ENCODE peak calls at places on chromosomes 6 and 20, in seven cellular contexts. One of them, this sample, is unnamed. For H3K4me1, the result is how much of the 10 kb centered on the place peaks cover.

GRCh38 chr20:53872561-53873248 is 197.7 kb downstream of the BCAS1 start:
- DNase-seq in IMR-90: peak
- DNase-seq in thoracic aorta: no peak
- DNase-seq in PC-9: no peak
- DNase-seq in A673: peak
- DNase-seq in CD4-positive, alpha-beta memory T cell: peak
- DNase-seq in psoas muscle: no peak
- DNase-seq in this sample: no peak

GRCh38 chr6:18293192-18293904 is 29.0 kb upstream of the DEK start:
- DNase-seq in IMR-90: peak
- DNase-seq in psoas muscle: no peak
- DNase-seq in PC-9: peak
- DNase-seq in A673: no peak
- DNase-seq in thoracic aorta: no peak
- DNase-seq in CD4-positive, alpha-beta memory T cell: no peak
- DNase-seq in this sample: no peak

GRCh38 chr6:143536461-143536865 is 24.9 kb upstream of the FUCA2 start:
- DNase-seq in CD4-positive, alpha-beta memory T cell: peak
- DNase-seq in A673: peak
- DNase-seq in PC-9: no peak
- DNase-seq in psoas muscle: peak
- DNase-seq in thoracic aorta: no peak
- DNase-seq in IMR-90: peak
- DNase-seq in this sample: no peak

GRCh38 chr6:81969814-81970213 is 217.3 kb upstream of the TENT5A start:
- DNase-seq in PC-9: no peak
- DNase-seq in IMR-90: no peak
- DNase-seq in CD4-positive, alpha-beta memory T cell: no peak
- DNase-seq in A673: no peak
- DNase-seq in psoas muscle: no peak
- DNase-seq in thoracic aorta: no peak
- DNase-seq in this sample: no peak

GRCh38 chr6:26473758-26474438 is 16.1 kb downstream of the BTN2A1 start:
- DNase-seq in PC-9: peak
- DNase-seq in CD4-positive, alpha-beta memory T cell: peak
- DNase-seq in psoas muscle: peak
- DNase-seq in IMR-90: peak
- DNase-seq in thoracic aorta: peak
- DNase-seq in A673: peak
- DNase-seq in this sample: peak

GRCh38 chr20:38460040-38460623 is 12.5 kb upstream of the RALGAPB start:
- DNase-seq in A673: peak
- DNase-seq in CD4-positive, alpha-beta memory T cell: no peak
- DNase-seq in PC-9: peak
- DNase-seq in thoracic aorta: no peak
- DNase-seq in psoas muscle: no peak
- DNase-seq in IMR-90: peak
- DNase-seq in this sample: no peak

GRCh38 chr20:57280221-57280620 is 13.8 kb upstream of the BMP7 start:
- DNase-seq in A673: no peak
- DNase-seq in thoracic aorta: no peak
- DNase-seq in IMR-90: no peak
- DNase-seq in PC-9: no peak
- DNase-seq in psoas muscle: no peak
- DNase-seq in CD4-positive, alpha-beta memory T cell: no peak
- DNase-seq in this sample: no peak

GRCh38 chr6:14876778-14877613 is 368.9 kb upstream of the JARID2 start:
- DNase-seq in A673: peak
- DNase-seq in psoas muscle: no peak
- DNase-seq in PC-9: peak
- DNase-seq in IMR-90: peak
- DNase-seq in CD4-positive, alpha-beta memory T cell: peak
- DNase-seq in thoracic aorta: no peak
- DNase-seq in this sample: no peak

GRCh38 chr20:63930971-63931553 is 25.2 kb downstream of the UCKL1 start:
- DNase-seq in CD4-positive, alpha-beta memory T cell: no peak
- DNase-seq in psoas muscle: no peak
- DNase-seq in PC-9: no peak
- DNase-seq in thoracic aorta: no peak
- DNase-seq in A673: no peak
- DNase-seq in IMR-90: no peak
- DNase-seq in this sample: no peak

GRCh38 chr6:73610444-73611275 is 43.1 kb downstream of the SLC17A5 start:
- DNase-seq in thoracic aorta: no peak
- DNase-seq in A673: peak
- DNase-seq in psoas muscle: no peak
- DNase-seq in IMR-90: peak
- DNase-seq in PC-9: no peak
- DNase-seq in CD4-positive, alpha-beta memory T cell: no peak
- DNase-seq in this sample: peak

GRCh38 chr6:2848851-2849250 is 7.2 kb upstream of the SERPINB1 start:
- DNase-seq in psoas muscle: no peak
- DNase-seq in CD4-positive, alpha-beta memory T cell: peak
- DNase-seq in PC-9: no peak
- DNase-seq in A673: no peak
- DNase-seq in IMR-90: no peak
- DNase-seq in thoracic aorta: no peak
- DNase-seq in this sample: no peak

GRCh38 chr20:16346956-16347355 is 226.3 kb downstream of the KIF16B start:
- DNase-seq in psoas muscle: no peak
- DNase-seq in A673: no peak
- DNase-seq in thoracic aorta: no peak
- DNase-seq in CD4-positive, alpha-beta memory T cell: no peak
- DNase-seq in IMR-90: no peak
- DNase-seq in PC-9: no peak
- DNase-seq in this sample: no peak

GRCh38 chr6:130969807-130970491 is 93.1 kb downstream of the EPB41L2 start:
- DNase-seq in A673: no peak
- DNase-seq in IMR-90: peak
- DNase-seq in thoracic aorta: no peak
- DNase-seq in psoas muscle: no peak
- DNase-seq in CD4-positive, alpha-beta memory T cell: no peak
- DNase-seq in PC-9: no peak
- DNase-seq in this sample: no peak

GRCh38 chr6:86963352-86963751 is 26.0 kb downstream of the HTR1E start:
- DNase-seq in CD4-positive, alpha-beta memory T cell: no peak
- DNase-seq in thoracic aorta: no peak
- DNase-seq in psoas muscle: no peak
- DNase-seq in A673: no peak
- DNase-seq in IMR-90: peak
- DNase-seq in PC-9: no peak
- DNase-seq in this sample: no peak

GRCh38 chr20:54132612-54133433 is 41.0 kb downstream of the CYP24A1 start:
- DNase-seq in CD4-positive, alpha-beta memory T cell: no peak
- DNase-seq in IMR-90: peak
- DNase-seq in PC-9: peak
- DNase-seq in A673: peak
- DNase-seq in thoracic aorta: no peak
- DNase-seq in psoas muscle: no peak
- DNase-seq in this sample: peak

GRCh38 chr6:39791311-39791710 is 865 bp upstream of the DAAM2 start:
- DNase-seq in CD4-positive, alpha-beta memory T cell: no peak
- DNase-seq in A673: peak
- DNase-seq in PC-9: no peak
- DNase-seq in thoracic aorta: no peak
- DNase-seq in IMR-90: no peak
- DNase-seq in psoas muscle: no peak
- DNase-seq in this sample: no peak

GRCh38 chr20:10414982-10415650 is 18.9 kb downstream of the MKKS start:
- DNase-seq in PC-9: peak
- DNase-seq in psoas muscle: no peak
- DNase-seq in A673: no peak
- DNase-seq in CD4-positive, alpha-beta memory T cell: no peak
- DNase-seq in IMR-90: no peak
- DNase-seq in thoracic aorta: no peak
- DNase-seq in this sample: no peak

GRCh38 chr6:22366214-22366613 is 69.4 kb upstream of the PRL start:
- DNase-seq in IMR-90: peak
- DNase-seq in A673: no peak
- DNase-seq in PC-9: no peak
- DNase-seq in thoracic aorta: no peak
- DNase-seq in psoas muscle: no peak
- DNase-seq in CD4-positive, alpha-beta memory T cell: no peak
- DNase-seq in this sample: no peak

GRCh38 chr6:151493495-151494234 is at the start of gene CCDC170:
- DNase-seq in CD4-positive, alpha-beta memory T cell: no peak
- DNase-seq in psoas muscle: peak
- DNase-seq in PC-9: peak
- DNase-seq in thoracic aorta: no peak
- DNase-seq in IMR-90: no peak
- DNase-seq in A673: peak
- DNase-seq in this sample: no peak

GRCh38 chr6:19999319-20000191 is 162.4 kb downstream of the ID4 start:
- DNase-seq in PC-9: no peak
- DNase-seq in psoas muscle: no peak
- DNase-seq in CD4-positive, alpha-beta memory T cell: no peak
- DNase-seq in thoracic aorta: no peak
- DNase-seq in IMR-90: peak
- DNase-seq in A673: peak
- DNase-seq in this sample: no peak

GRCh38 chr20:17756529-17756928 is 56.8 kb downstream of the BANF2 start:
- DNase-seq in A673: no peak
- DNase-seq in psoas muscle: no peak
- DNase-seq in IMR-90: no peak
- DNase-seq in PC-9: no peak
- DNase-seq in thoracic aorta: no peak
- DNase-seq in CD4-positive, alpha-beta memory T cell: no peak
- DNase-seq in this sample: no peak

DNA sequence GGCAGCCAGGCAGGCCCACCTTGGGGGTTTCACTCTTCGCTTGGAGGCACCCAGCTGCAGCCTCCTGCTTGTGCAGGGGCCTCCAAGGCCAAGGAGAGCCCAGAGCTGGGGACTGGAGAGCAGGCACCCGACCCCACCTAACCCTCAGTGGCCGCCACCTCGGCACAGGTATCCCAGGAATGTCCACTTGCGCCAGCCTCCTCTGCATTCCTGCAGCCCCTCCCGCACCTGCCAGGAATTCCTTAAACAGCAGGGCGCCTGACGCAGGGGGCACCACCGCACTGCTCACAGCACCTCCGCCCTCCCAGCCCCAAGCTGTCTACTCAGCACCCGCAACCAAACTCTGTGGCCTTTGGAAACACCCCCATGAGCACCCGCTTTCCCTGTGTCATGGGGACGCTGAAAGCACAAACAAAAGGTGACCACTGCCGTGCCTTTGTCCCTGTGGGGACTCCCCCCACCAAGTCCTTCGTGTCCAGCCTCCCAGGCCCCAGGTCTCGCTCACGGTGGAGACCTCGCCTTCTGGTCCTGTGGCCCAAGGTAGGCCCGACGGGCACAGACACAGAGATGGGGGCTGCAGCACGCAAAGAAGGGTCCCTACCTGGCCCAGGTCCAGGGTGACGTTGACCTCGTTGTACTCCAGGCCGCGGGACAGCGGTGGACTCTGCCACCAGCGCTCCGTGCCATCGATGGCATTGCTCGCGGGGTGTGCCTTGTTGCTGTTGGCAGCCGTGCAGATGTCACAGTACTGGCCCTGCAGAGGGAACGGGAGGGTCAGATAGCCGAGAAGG is 5.1 kb downstream of the LAMA5 start:
- DNase-seq in PC-9: peak
- DNase-seq in thoracic aorta: no peak
- DNase-seq in psoas muscle: peak
- DNase-seq in CD4-positive, alpha-beta memory T cell: peak
- DNase-seq in IMR-90: no peak
- DNase-seq in A673: no peak
- DNase-seq in this sample: no peak
- H3K4me1 ChIP-seq in PC-9: half or more
- H3K4me1 ChIP-seq in thoracic aorta: half or more
- H3K4me1 ChIP-seq in psoas muscle: half or more
- H3K4me1 ChIP-seq in CD4-positive, alpha-beta memory T cell: under half
- H3K4me1 ChIP-seq in IMR-90: under half
- H3K4me1 ChIP-seq in A673: under half
- H3K4me1 ChIP-seq in this sample: half or more

GRCh38 chr20:3808544-3808943 is 11.8 kb upstream of the AP5S1 start:
- DNase-seq in A673: no peak
- DNase-seq in thoracic aorta: no peak
- DNase-seq in CD4-positive, alpha-beta memory T cell: no peak
- DNase-seq in PC-9: no peak
- DNase-seq in IMR-90: no peak
- DNase-seq in psoas muscle: no peak
- DNase-seq in this sample: no peak
- H3K4me1 ChIP-seq in A673: under half
- H3K4me1 ChIP-seq in thoracic aorta: half or more
- H3K4me1 ChIP-seq in CD4-positive, alpha-beta memory T cell: half or more
- H3K4me1 ChIP-seq in PC-9: half or more
- H3K4me1 ChIP-seq in IMR-90: under half
- H3K4me1 ChIP-seq in psoas muscle: half or more
- H3K4me1 ChIP-seq in this sample: half or more

DNA sequence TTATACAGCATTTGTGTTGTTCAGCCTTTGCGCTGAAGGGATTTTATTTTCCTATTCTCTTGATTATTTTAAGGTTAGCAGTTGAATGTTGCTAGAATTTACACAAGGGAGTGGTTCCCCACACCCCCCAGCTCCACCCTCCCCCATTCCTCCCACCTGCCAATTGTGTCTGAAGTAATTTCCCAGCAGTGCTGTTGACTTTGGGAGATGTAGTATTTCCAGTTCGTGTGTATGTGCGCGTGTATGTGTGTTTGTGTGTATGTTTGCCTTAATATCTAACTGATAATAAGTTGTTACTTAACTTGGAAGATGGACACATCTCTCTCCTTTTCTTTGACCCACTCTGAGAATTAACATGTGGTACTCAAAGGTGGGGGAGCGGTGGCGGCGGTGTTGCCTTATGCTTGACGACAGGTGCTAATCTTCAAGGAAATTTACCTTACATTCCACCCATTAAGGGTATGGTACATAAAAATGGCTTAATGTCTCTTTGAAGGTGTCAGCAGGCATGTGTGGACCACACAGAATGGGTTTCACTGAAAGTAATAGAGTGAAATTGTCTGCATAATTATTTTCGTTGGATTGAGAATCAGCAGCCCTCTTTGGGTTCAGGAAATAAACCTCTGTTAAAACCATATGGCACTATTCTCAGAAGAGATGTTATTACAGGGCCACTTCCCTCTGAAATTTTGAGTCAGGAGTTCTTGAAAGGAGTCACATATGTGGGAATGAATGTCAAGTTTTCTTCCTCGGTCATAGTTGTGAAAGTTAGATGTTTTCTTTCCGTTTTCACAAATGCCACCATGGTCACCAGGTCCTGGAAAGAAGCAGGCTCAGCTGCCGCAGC is 95.6 kb upstream of the SUPT3H start:
- DNase-seq in PC-9: no peak
- DNase-seq in IMR-90: no peak
- DNase-seq in A673: no peak
- DNase-seq in psoas muscle: no peak
- DNase-seq in thoracic aorta: no peak
- DNase-seq in CD4-positive, alpha-beta memory T cell: no peak
- DNase-seq in this sample: no peak
- H3K4me1 ChIP-seq in PC-9: under half
- H3K4me1 ChIP-seq in IMR-90: under half
- H3K4me1 ChIP-seq in A673: under half
- H3K4me1 ChIP-seq in psoas muscle: under half
- H3K4me1 ChIP-seq in thoracic aorta: under half
- H3K4me1 ChIP-seq in CD4-positive, alpha-beta memory T cell: under half
- H3K4me1 ChIP-seq in this sample: under half

DNA sequence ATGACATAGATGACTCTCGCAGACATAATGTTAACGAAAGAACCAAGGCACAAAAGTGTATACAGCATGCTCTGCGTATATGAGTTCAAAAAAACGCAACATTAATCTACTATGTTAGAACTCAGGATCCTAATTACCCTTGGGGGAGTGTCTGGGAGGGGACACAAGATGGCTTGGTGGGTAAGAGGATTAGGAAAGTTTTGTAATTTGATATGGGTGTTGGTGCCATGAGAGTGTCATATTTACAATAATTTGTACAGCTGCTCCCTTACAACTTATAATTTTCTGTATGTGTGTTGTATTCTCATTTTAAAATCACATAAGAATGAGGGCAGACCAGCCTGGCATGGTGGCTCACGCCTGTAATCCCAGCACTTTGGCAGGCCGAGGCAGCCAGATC is 38.6 kb downstream of the TFEB start:
- DNase-seq in PC-9: no peak
- DNase-seq in CD4-positive, alpha-beta memory T cell: no peak
- DNase-seq in IMR-90: no peak
- DNase-seq in A673: peak
- DNase-seq in psoas muscle: no peak
- DNase-seq in thoracic aorta: no peak
- DNase-seq in this sample: no peak
- H3K4me1 ChIP-seq in PC-9: under half
- H3K4me1 ChIP-seq in CD4-positive, alpha-beta memory T cell: under half
- H3K4me1 ChIP-seq in IMR-90: under half
- H3K4me1 ChIP-seq in A673: under half
- H3K4me1 ChIP-seq in psoas muscle: half or more
- H3K4me1 ChIP-seq in thoracic aorta: under half
- H3K4me1 ChIP-seq in this sample: under half

This sample was measured in Panc1.